ENCODE peak calls at places on chromosomes 13 and 19, in six cellular contexts. I, T, O, D, N and Y are unnamed samples.

GRCh38 chr13:25165664-25166063 is 6.4 kb downstream of the AMER2 start:
- DNase-seq in T (no peak), I (no peak), O (peak), D (no peak), N (no peak), Y (no peak)

GRCh38 chr19:10858204-10858828 is 10.1 kb downstream of the C19orf38 start:
- DNase-seq in I (no peak), D (no peak), N (no peak), O (peak), T (no peak), Y (no peak)

GRCh38 chr19:18274776-18275356 is 614 bp upstream of the IQCN start:
- DNase-seq in N (peak), O (no peak), I (peak), D (peak), T (peak), Y (peak)

GRCh38 chr19:1860133-1860775 is 3.1 kb downstream of the KLF16 start:
- DNase-seq in N (peak), O (peak), D (peak), I (no peak), T (peak), Y (no peak)

GRCh38 chr19:28504727-28505126 is 708.2 kb downstream of the UQCRFS1 start:
- DNase-seq in I (no peak), O (no peak), T (no peak), N (no peak), D (no peak), Y (no peak)

GRCh38 chr19:43526884-43527859 is at the start of gene ETHE1:
- DNase-seq in N (peak), O (peak), D (peak), T (peak), I (peak), Y (no peak)

GRCh38 chr19:41521860-41522555 is 54.0 kb upstream of the CEACAM21 start:
- DNase-seq in T (no peak), O (peak), D (no peak), I (no peak), N (no peak), Y (no peak)

GRCh38 chr13:45036206-45036605 is 46.9 kb downstream of the GPALPP1 start:
- DNase-seq in T (no peak), D (no peak), I (no peak), N (no peak), O (no peak), Y (no peak)

GRCh38 chr13:71760226-71760591 is 106.8 kb downstream of the DACH1 start:
- DNase-seq in N (no peak), I (no peak), D (no peak), O (no peak), T (no peak), Y (no peak)

GRCh38 chr19:54190942-54191670 is at the start of gene TSEN34:
- DNase-seq in D (peak), I (peak), O (peak), N (peak), T (no peak), Y (no peak)

GRCh38 chr19:15680923-15681322 is 8.0 kb downstream of the CYP4F12 start:
- DNase-seq in O (no peak), D (no peak), T (no peak), N (no peak), I (no peak), Y (no peak)

GRCh38 chr13:107865643-107866006 is 349.7 kb downstream of the LIG4 start:
- DNase-seq in D (no peak), T (peak), I (no peak), O (no peak), N (no peak), Y (no peak)

GRCh38 chr19:15260939-15261338 is 28.7 kb upstream of the EPHX3 start:
- DNase-seq in N (no peak), D (no peak), T (no peak), O (no peak), I (no peak), Y (no peak)

GRCh38 chr13:98216135-98216565 is 39.1 kb upstream of the RNF113B start:
- DNase-seq in D (peak), I (peak), O (peak), N (peak), T (peak), Y (no peak)

GRCh38 chr19:35717665-35718344 is at the start of gene KMT2B:
- DNase-seq in D (no peak), N (peak), T (no peak), O (peak), I (no peak), Y (no peak)

GRCh38 chr19:1957562-1958248 is 16.7 kb downstream of the CSNK1G2 start:
- DNase-seq in I (no peak), N (no peak), T (no peak), D (no peak), O (no peak), Y (no peak)

GRCh38 chr19:4393947-4394590 is 6.3 kb downstream of the SH3GL1 start:
- DNase-seq in N (no peak), O (peak), I (no peak), D (no peak), T (peak), Y (no peak)

GRCh38 chr19:4389511-4390016 is 10.8 kb downstream of the SH3GL1 start:
- DNase-seq in D (no peak), O (no peak), N (peak), I (peak), T (no peak), Y (no peak)

GRCh38 chr19:4390017-4390861 is 10.1 kb downstream of the SH3GL1 start:
- DNase-seq in N (peak), T (peak), O (peak), I (peak), D (no peak), Y (peak)

GRCh38 chr19:4390862-4391693 is 9.3 kb downstream of the SH3GL1 start:
- DNase-seq in D (no peak), O (no peak), N (peak), T (peak), I (peak), Y (no peak)

DNA sequence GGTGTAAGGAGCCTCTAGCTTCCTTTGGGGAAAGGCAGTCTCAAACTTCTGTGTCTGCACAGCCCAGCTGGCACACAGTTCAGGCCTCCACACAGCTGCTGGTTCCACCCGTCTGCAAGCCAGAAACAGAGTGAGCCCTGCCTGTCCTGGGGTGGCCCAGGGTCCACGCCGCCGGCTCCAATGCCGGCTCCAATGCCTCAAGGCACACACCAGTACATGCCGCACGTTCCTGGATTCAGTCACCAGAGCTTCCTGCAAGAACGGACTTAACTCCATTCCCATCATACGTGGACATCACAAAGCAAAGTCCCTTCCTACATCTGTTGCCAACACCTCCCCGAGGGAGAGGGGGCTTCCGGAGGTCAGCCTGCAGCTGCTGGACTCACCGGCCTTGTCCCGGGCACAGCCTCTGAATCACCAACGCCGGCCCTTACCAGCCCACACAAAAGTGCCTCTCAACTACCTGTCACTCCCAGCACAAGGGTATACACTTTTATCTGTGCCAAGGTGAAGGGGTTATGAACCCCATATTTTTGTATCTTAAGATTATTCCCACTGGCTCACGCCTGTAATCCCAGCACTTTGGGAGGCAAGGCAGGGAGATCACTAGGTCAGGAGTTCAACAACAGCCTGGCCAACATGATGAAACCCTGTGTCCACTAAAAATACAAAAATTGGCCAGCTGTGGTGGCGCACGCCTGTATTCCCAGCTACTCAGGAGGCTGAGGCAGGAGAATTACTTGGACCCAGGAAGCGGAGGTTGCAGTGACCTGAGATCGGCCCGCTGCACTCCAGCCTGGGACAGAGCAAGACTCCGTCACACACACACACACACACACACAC is 8.4 kb downstream of the SH3GL1 start:
- DNase-seq in D (no peak), N (peak), I (no peak), O (no peak), T (peak), Y (no peak)
- H3K4me3 ChIP-seq in D (no peak), N (peak), I (no peak), O (no peak), T (peak), Y (no peak)

GRCh38 chr19:20051841-20052768 is 12.8 kb upstream of the ZNF682 start:
- DNase-seq in N (peak), O (peak), I (peak), D (peak), T (peak), Y (peak)
- TF ChIP-seq CTCF in N (no peak), O (no peak), I (peak), D (peak), T (no peak), Y (no peak)

DNA sequence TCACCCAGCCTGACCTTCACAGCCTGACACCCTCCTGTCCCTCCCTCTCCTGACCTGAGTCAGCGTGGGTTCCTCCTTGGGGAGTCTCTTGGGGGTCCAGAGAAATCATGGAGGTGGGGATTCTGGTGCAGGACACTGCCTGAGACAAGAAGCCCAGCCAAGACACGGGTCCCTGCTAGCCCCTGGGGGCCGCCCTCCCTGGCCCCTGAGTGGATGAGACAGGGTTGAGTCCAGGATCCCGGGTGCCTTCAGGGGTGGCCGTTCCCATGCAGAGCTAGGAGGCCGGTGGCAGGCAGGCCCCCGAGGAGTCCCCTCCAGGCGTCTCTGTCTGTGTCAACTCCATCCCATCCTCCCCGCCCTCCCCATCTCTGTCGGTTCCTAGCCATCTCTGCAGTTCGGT is 1.6 kb downstream of the MAP2K7 start:
- DNase-seq in D (peak), N (no peak), T (no peak), I (no peak), O (no peak), Y (no peak)
- H3K4me3 ChIP-seq in D (no peak), N (peak), T (no peak), I (peak), O (no peak), Y (peak)

GRCh38 chr13:113086031-113086750 is 19.4 kb upstream of the F7 start:
- DNase-seq in T (no peak), N (peak), D (no peak), I (no peak), O (no peak), Y (no peak)
- TF ChIP-seq CTCF in T (no peak), N (no peak), D (no peak), I (no peak), O (peak), Y (no peak)

GRCh38 chr19:39397360-39398296 is 6.5 kb downstream of the MED29 start:
- DNase-seq in N (peak), I (peak), D (peak), T (peak), O (peak), Y (no peak)
- H3K4me3 ChIP-seq in N (peak), I (no peak), D (no peak), T (no peak), O (no peak), Y (no peak)

DNA sequence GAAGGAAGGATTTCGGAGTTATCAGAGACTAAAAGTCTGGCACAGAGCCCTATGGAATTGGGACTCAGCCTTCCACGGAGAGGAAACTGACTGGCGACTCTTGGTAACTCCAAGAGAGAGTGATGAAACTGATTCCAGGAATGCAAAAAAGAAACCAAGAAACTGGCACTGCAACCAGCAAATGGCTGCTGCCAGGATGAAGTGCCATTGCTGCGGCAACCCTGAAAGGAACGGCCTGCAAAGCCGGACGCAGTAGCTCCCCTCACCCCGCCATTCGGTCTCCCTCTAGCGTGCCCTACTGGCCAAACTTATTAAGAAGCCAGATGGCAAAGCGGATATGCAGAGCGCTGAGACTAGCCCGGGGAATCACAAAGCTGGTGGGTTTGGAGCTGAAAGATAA is 236.0 kb downstream of the PCDH9 start:
- DNase-seq in N (peak), D (peak), O (peak), I (peak), T (peak), Y (no peak)
- TF ChIP-seq CTCF in N (peak), D (peak), O (peak), I (peak), T (peak), Y (peak)

DNA sequence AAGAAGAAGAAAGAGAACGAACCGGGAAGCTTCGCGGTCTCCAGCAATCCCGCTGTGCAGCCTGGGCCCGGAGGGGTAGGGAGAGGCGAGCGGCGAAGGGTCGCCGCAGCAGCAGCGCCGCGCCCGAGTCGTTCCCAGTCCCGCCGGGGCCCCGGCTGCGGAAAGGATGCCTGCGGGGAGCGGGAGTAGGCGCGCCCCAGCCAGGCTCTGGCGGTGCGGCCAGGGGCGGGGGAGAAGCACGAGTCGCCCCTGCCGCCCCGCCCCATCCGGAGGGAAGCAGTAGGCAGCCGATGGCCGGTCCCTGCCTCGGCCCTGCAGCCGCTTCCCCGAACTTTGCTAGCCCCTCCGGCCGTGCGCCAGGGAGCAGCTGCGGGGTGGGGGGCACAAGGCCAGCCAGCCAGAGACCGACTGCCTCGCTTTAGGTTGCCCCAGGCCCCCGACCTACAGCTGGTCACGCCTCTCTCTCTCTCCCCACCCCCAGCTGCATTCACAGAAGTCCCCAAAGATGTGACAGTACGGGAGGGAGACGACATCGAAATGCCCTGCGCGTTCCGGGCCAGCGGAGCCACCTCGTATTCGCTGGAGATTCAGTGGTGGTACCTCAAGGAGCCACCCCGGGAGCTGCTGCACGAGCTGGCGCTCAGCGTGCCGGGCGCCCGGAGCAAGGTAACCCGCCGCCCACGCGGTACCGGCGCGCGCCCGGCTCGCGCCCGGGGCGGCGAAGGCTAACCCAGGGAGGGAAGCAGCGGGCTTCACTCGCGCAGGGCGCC is 1.1 kb downstream of the VSTM2B start:
- DNase-seq in N (no peak), T (no peak), D (no peak), I (no peak), O (no peak), Y (no peak)
- H3K4me3 ChIP-seq in N (peak), T (no peak), D (no peak), I (no peak), O (peak), Y (no peak)

GRCh38 chr13:110450016-110450900 is 111.3 kb downstream of the RAB20 start:
- DNase-seq in T (no peak), O (no peak), N (no peak), D (no peak), I (peak), Y (no peak)
- TF ChIP-seq CTCF in T (no peak), O (no peak), N (no peak), D (no peak), I (no peak), Y (no peak)

DNA sequence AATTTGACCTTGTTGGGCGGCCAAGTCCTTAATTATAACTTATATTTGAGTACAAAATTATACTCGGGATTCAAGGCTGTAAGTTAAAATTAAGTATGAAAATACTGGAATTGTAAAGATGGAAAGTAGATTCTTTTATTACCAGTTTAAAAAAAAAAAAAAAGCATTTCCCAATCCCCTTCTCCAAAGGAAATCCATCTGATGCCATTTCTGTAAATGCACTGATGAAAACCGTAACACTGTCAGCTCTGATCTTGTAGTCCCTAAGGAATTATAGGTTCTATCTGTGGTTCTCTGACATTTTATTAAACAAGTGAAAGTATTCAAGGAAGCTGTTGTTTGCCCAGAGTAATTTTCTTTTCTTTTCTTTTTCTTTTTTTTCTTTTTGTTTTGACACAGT is 41.6 kb upstream of the HNRNPA1L2 start:
- DNase-seq in O (no peak), I (no peak), D (no peak), T (no peak), N (no peak), Y (no peak)
- H3K4me3 ChIP-seq in O (peak), I (peak), D (peak), T (peak), N (peak), Y (no peak)